ENCODE peak calls at places on chromosomes 16 and 17, in four cellular contexts. P, J, T and E are unnamed samples.

GRCh38 chr17:4986951-4987766 is at the start of gene CAMTA2:
- DNase-seq in P (peak; percentile 83), J (no peak), T (peak; percentile 88), E (peak; percentile 68)

GRCh38 chr17:45812102-45812501 is 28.0 kb downstream of the CRHR1 start:
- DNase-seq in P (no peak), J (no peak), T (no peak), E (no peak)

GRCh38 chr17:40498281-40499084 is 2.9 kb downstream of the TNS4 start:
- DNase-seq in P (peak; percentile 32), J (no peak), T (no peak), E (no peak)

GRCh38 chr16:56360117-56361008 is 65.0 kb downstream of the AMFR start:
- DNase-seq in P (no peak), J (no peak), T (no peak), E (no peak)

GRCh38 chr17:17504341-17505140 is 8.3 kb upstream of the RASD1 start:
- DNase-seq in P (no peak), J (no peak), T (no peak), E (no peak)

GRCh38 chr17:77235370-77236080 is 94.8 kb downstream of the SEC14L1 start:
- DNase-seq in P (no peak), J (peak; percentile 70), T (no peak), E (no peak)

GRCh38 chr17:29046440-29046839 is 3.5 kb downstream of the PIPOX start:
- DNase-seq in P (no peak), J (no peak), T (no peak), E (no peak)

GRCh38 chr16:27539636-27540035 is 10.1 kb downstream of the GTF3C1 start:
- DNase-seq in P (no peak), J (no peak), T (no peak), E (no peak)

GRCh38 chr16:30961384-30961783 is 3.8 kb downstream of the SETD1A start:
- DNase-seq in P (no peak), J (no peak), T (no peak), E (no peak)

GRCh38 chr16:11759163-11759834 is 16.6 kb upstream of the TXNDC11 start:
- DNase-seq in P (peak; percentile 39), J (no peak), T (no peak), E (no peak)

GRCh38 chr17:70022175-70022574 is 52.9 kb upstream of the KCNJ16 start:
- DNase-seq in P (no peak), J (no peak), T (no peak), E (no peak)

GRCh38 chr16:2773188-2773968 is 3.7 kb downstream of the ELOB start:
- DNase-seq in P (no peak), J (no peak), T (no peak), E (no peak)

GRCh38 chr16:75860654-75861053 is 134.4 kb upstream of the CPHXL start:
- DNase-seq in P (peak; percentile 33), J (no peak), T (no peak), E (peak; percentile 33)

GRCh38 chr17:17497065-17497844 is 1.1 kb upstream of the RASD1 start:
- DNase-seq in P (no peak), J (no peak), T (no peak), E (no peak)

GRCh38 chr16:19748389-19749110 is 30.5 kb downstream of the IQCK start:
- DNase-seq in P (peak; percentile 15), J (no peak), T (no peak), E (no peak)

GRCh38 chr17:41500131-41500911 is 5.1 kb downstream of the KRT13 start:
- DNase-seq in P (no peak), J (no peak), T (no peak), E (no peak)

GRCh38 chr17:4444782-4445473 is 11.2 kb downstream of the SPNS3 start:
- DNase-seq in P (no peak), J (no peak), T (no peak), E (no peak)

GRCh38 chr17:53032861-53033271 is 789.9 kb upstream of the KIF2B start:
- DNase-seq in P (peak; percentile 85), J (no peak), T (no peak), E (no peak)

GRCh38 chr17:49214665-49215360 is 4.3 kb downstream of the ABI3 start:
- DNase-seq in P (peak; percentile 20), J (no peak), T (no peak), E (no peak)

GRCh38 chr16:68646948-68647659 is 2.0 kb downstream of the CDH3 start:
- DNase-seq in P (no peak), J (no peak), T (no peak), E (no peak)

GRCh38 chr16:67719778-67720144 is 645 bp upstream of the GFOD2 start:
- DNase-seq in P (no peak), J (peak; percentile 9), T (no peak), E (no peak)

GRCh38 chr17:74431568-74432483 is at the start of gene GPRC5C:
- DNase-seq in P (peak; percentile 39), J (no peak), T (no peak), E (no peak)

GRCh38 chr17:77329741-77330531 is 189.2 kb downstream of the SEC14L1 start:
- DNase-seq in P (no peak), J (no peak), T (no peak), E (no peak)

GRCh38 chr16:83769397-83770008 is 38.3 kb upstream of the HSBP1 start:
- DNase-seq in P (no peak), J (no peak), T (no peak), E (no peak)

GRCh38 chr17:44376124-44376523 is 12.5 kb upstream of the FAM171A2 start:
- DNase-seq in P (no peak), J (no peak), T (peak; percentile 10), E (no peak)

GRCh38 chr17:31568140-31568938 is 176.9 kb downstream of the RAB11FIP4 start:
- DNase-seq in P (no peak), J (no peak), T (no peak), E (no peak)

GRCh38 chr16:71201556-71201955 is 29.0 kb downstream of the HYDIN start:
- DNase-seq in P (no peak), J (no peak), T (no peak), E (no peak)

GRCh38 chr17:66468241-66469087 is 166.1 kb downstream of the PRKCA start:
- DNase-seq in P (no peak), J (no peak), T (no peak), E (no peak)

GRCh38 chr16:77833906-77834599 is 45.7 kb downstream of the VAT1L start:
- DNase-seq in P (no peak), J (peak; percentile 45), T (no peak), E (no peak)

GRCh38 chr16:28531777-28532744 is 6.7 kb downstream of the NUPR1 start:
- DNase-seq in P (no peak), J (no peak), T (no peak), E (no peak)

GRCh38 chr16:50696575-50697420 is 3.4 kb downstream of the NOD2 start:
- DNase-seq in P (no peak), J (no peak), T (no peak), E (no peak)

GRCh38 chr17:300881-301280 is 51.7 kb downstream of the RPH3AL start:
- DNase-seq in P (no peak), J (no peak), T (no peak), E (no peak)

GRCh38 chr16:51409001-51409675 is 258.1 kb upstream of the SALL1 start:
- DNase-seq in P (no peak), J (peak; percentile 56), T (no peak), E (no peak)